ENCODE peak calls at places on chromosome 19, in seven cellular contexts. S is body of pancreas, O is B cell, E is substantia nigra, B is fibroblast of lung, U is H9, J is left lung. R is an unnamed sample.

GRCh38 chr19:34436716-34437115 is 8.5 kb downstream of the UBA2 start:
- DNase-seq in U (no peak), B (peak), J (no peak), O (no peak), S (no peak), E (no peak), R (no peak)

GRCh38 chr19:33388817-33389573 is 15.5 kb downstream of the CEBPG start:
- DNase-seq in S (peak), J (no peak), U (no peak), E (no peak), O (no peak), B (no peak), R (peak)

GRCh38 chr19:50663280-50663790 is 14.1 kb downstream of the C19orf81 start:
- DNase-seq in B (no peak), J (no peak), O (no peak), E (no peak), S (no peak), U (no peak), R (peak)

GRCh38 chr19:31354919-31355318 is 5.7 kb upstream of the TSHZ3 start:
- DNase-seq in E (no peak), U (no peak), J (no peak), O (no peak), S (no peak), B (no peak), R (peak)

GRCh38 chr19:14352526-14352925 is 28.7 kb upstream of the ADGRE5 start:
- DNase-seq in J (no peak), U (no peak), E (no peak), O (no peak), B (no peak), S (no peak), R (no peak)

GRCh38 chr19:53466726-53467125 is 807 bp upstream of the ZNF813 start:
- DNase-seq in E (no peak), B (no peak), S (no peak), J (no peak), O (no peak), U (peak), R (peak)

GRCh38 chr19:18172331-18173053 is 1.1 kb upstream of the IFI30 start:
- DNase-seq in B (no peak), U (no peak), E (no peak), J (no peak), O (no peak), S (no peak), R (peak)

GRCh38 chr19:46451352-46451751 is 20.0 kb downstream of the PNMA8A start:
- DNase-seq in U (no peak), E (no peak), B (no peak), O (no peak), J (no peak), S (no peak), R (no peak)

GRCh38 chr19:12689581-12690216 is 1.9 kb downstream of the GNG14 start:
- DNase-seq in U (no peak), B (no peak), S (no peak), J (no peak), E (no peak), O (no peak), R (peak)

GRCh38 chr19:10927691-10928562 is 512 bp downstream of the YIPF2 start:
- DNase-seq in J (no peak), B (peak), S (peak), U (no peak), E (no peak), O (peak), R (no peak)

GRCh38 chr19:41547569-41547968 is 28.4 kb upstream of the CEACAM21 start:
- DNase-seq in B (no peak), O (no peak), S (no peak), J (no peak), U (no peak), E (no peak), R (no peak)

GRCh38 chr19:46361915-46362314 is 15.0 kb downstream of the PPP5C start:
- DNase-seq in B (peak), J (no peak), E (no peak), U (no peak), S (no peak), O (no peak), R (no peak)

GRCh38 chr19:43809762-43810696 is 7.8 kb upstream of the LYPD5 start:
- DNase-seq in O (peak), E (no peak), B (peak), U (no peak), S (no peak), J (no peak), R (peak)

GRCh38 chr19:4149518-4150288 is 3.7 kb upstream of the CREB3L3 start:
- DNase-seq in S (peak), U (no peak), J (no peak), B (no peak), E (no peak), O (no peak), R (no peak)

R was measured in H7.